ENCODE peak calls at places on chromosomes 3 and 15, in five cellular contexts. R is left ventricle myocardium superior, S is germinal center, G is cardiac muscle cell, J is endothelial cell. B is an unnamed sample.

GRCh38 chr3:38136272-38136806 is 588 bp downstream of the ACAA1 start:
- DNase-seq in R (no peak), G (peak; percentile 66), S (no peak), J (no peak), B (no peak)

GRCh38 chr15:44811347-44811746 is 75.0 kb downstream of the TRIM69 start:
- DNase-seq in R (no peak), S (no peak), G (no peak), J (no peak), B (no peak)

GRCh38 chr3:128492353-128493220 is at the start of gene GATA2:
- DNase-seq in G (peak; percentile 68), S (no peak), R (peak; percentile 51), J (peak; percentile 60), B (no peak)

GRCh38 chr3:73954506-73954905 is 329.8 kb upstream of the PDZRN3 start:
- DNase-seq in R (no peak), G (no peak), J (no peak), S (no peak), B (no peak)

GRCh38 chr15:55289573-55290360 is at the start of gene RAB27A:
- DNase-seq in R (peak; percentile 82), J (peak; percentile 79), S (peak; percentile 77), G (peak; percentile 89), B (peak; percentile 75)

GRCh38 chr3:33706056-33706455 is 12.0 kb downstream of the CLASP2 start:
- DNase-seq in S (no peak), R (no peak), G (no peak), J (no peak), B (no peak)

GRCh38 chr3:58173670-58174472 is 36.9 kb downstream of the DNASE1L3 start:
- DNase-seq in S (no peak), R (peak; percentile 78), G (peak; percentile 68), J (peak; percentile 58), B (peak; percentile 72)

GRCh38 chr15:74867562-74868458 is 5.4 kb downstream of the SCAMP2 start:
- DNase-seq in S (no peak), J (no peak), G (no peak), R (peak; percentile 46), B (no peak)

GRCh38 chr3:79140718-79141117 is 627.1 kb downstream of the ROBO1 start:
- DNase-seq in S (no peak), G (no peak), R (no peak), J (no peak), B (no peak)

GRCh38 chr15:47820780-47821319 is 103.5 kb downstream of the SEMA6D start:
- DNase-seq in S (no peak), R (no peak), J (no peak), G (no peak), B (no peak)

GRCh38 chr3:48595526-48596121 is 495 bp upstream of the COL7A1 start:
- DNase-seq in J (no peak), S (no peak), G (no peak), R (peak; percentile 54), B (peak; percentile 58)

GRCh38 chr3:69443554-69443953 is 57.7 kb upstream of the FRMD4B start:
- DNase-seq in G (no peak), J (no peak), R (no peak), S (no peak), B (no peak)

GRCh38 chr3:4759689-4760312 is 219.4 kb upstream of the BHLHE40 start:
- DNase-seq in J (no peak), S (no peak), G (no peak), R (no peak), B (no peak)

GRCh38 chr3:63972196-63972595 is 51.1 kb downstream of the PSMD6 start:
- DNase-seq in R (no peak), S (no peak), J (no peak), G (no peak), B (no peak)

GRCh38 chr3:170467007-170467406 is 48.3 kb downstream of the CLDN11 start:
- DNase-seq in G (no peak), R (no peak), S (no peak), J (no peak), B (no peak)

GRCh38 chr15:71003314-71003713 is 110.7 kb downstream of the LRRC49 start:
- DNase-seq in J (no peak), G (no peak), S (no peak), R (no peak), B (no peak)

B was measured in Karpas-422.